ENCODE peak calls at places on chromosome 16, in four cellular contexts. Z is H9, H is H1, M is IMR-90. P is an unnamed sample.

GRCh38 chr16:75193265-75193650 is 13.7 kb downstream of the CTRB2 start:
- DNase-seq in H (no peak), M (no peak), Z (no peak), P (no peak)

GRCh38 chr16:72244853-72245252 is 72.9 kb upstream of the PMFBP1 start:
- DNase-seq in H (no peak), Z (no peak), M (no peak), P (no peak)

GRCh38 chr16:68085259-68086071 is at the start of gene NFATC3:
- DNase-seq in Z (peak), H (peak), M (peak), P (peak)

GRCh38 chr16:27444470-27444869 is 42.5 kb downstream of the IL21R start:
- DNase-seq in M (no peak), Z (no peak), H (no peak), P (no peak)

GRCh38 chr16:2212362-2213324 is 2.0 kb upstream of the BRICD5 start:
- DNase-seq in M (no peak), H (no peak), Z (no peak), P (peak)

GRCh38 chr16:68368602-68368944 is 57.8 kb downstream of the PRMT7 start:
- DNase-seq in Z (no peak), M (no peak), H (no peak), P (peak)

GRCh38 chr16:28326881-28327610 is 34.7 kb downstream of the SBK1 start:
- DNase-seq in Z (peak), M (peak), H (peak), P (peak)

GRCh38 chr16:54699656-54700055 is 231.0 kb upstream of the IRX5 start:
- DNase-seq in M (no peak), Z (no peak), H (no peak), P (no peak)

GRCh38 chr16:68455631-68456030 is 7.3 kb upstream of the SMPD3 start:
- DNase-seq in Z (no peak), H (no peak), M (no peak), P (no peak)

GRCh38 chr16:85252461-85252860 is 140.2 kb upstream of the CIBAR2 start:
- DNase-seq in Z (no peak), H (no peak), M (no peak), P (no peak)

GRCh38 chr16:80107900-80108299 is 432.9 kb upstream of the DYNLRB2 start:
- DNase-seq in Z (no peak), M (no peak), H (no peak), P (no peak)

GRCh38 chr16:31265329-31266245 is 5.8 kb downstream of the ITGAM start:
- DNase-seq in H (peak), Z (peak), M (peak), P (peak)

GRCh38 chr16:31201511-31202401 is 804 bp downstream of the PYCARD start:
- DNase-seq in Z (peak), M (no peak), H (peak), P (peak)

GRCh38 chr16:17379121-17379571 is 91.6 kb downstream of the XYLT1 start:
- DNase-seq in H (no peak), Z (no peak), M (peak), P (no peak)

GRCh38 chr16:72198641-72199250 is 26.8 kb upstream of the PMFBP1 start:
- DNase-seq in M (no peak), H (no peak), Z (peak), P (no peak)

GRCh38 chr16:63061319-63061718 is 1025.1 kb upstream of the CDH8 start:
- DNase-seq in Z (peak), M (no peak), H (peak), P (peak)

GRCh38 chr16:81429045-81429521 is 15.5 kb upstream of the CMIP start:
- DNase-seq in H (no peak), Z (peak), M (peak), P (peak)

GRCh38 chr16:12455287-12455798 is 348.3 kb downstream of the CPPED1 start:
- DNase-seq in H (peak), M (peak), Z (peak), P (peak)

GRCh38 chr16:11056090-11056988 is 112.0 kb downstream of the CLEC16A start:
- DNase-seq in H (no peak), M (peak), Z (no peak), P (no peak)

DNA sequence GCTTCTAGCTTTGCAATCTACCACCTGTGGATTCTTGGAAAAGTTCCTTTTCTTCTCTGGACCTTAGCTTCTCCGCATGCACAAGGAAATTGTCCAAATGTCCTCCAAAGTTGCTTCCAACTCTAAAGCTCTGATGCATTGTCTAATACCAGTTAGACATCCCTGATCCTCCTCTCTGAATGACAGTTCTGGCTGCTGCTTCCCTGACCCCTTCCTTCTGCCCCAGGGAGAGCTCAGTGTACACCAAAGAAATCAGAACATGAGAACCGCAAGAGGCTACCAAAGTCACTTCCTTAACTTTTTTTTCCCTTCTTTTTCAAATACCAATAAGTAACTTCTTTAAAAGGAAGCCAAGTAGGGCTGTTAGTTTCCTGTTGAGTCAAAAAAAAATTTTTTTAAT is 79.7 kb upstream of the CES5A start:
- DNase-seq in H (no peak), M (no peak), Z (no peak), P (no peak)
- H3K56ac ChIP-seq in H (no peak), M (no peak), Z (no peak), P (no peak)

GRCh38 chr16:65548470-65548869 is 426.6 kb upstream of the CDH11 start:
- DNase-seq in Z (peak), H (no peak), M (peak), P (peak)
- H3K9ac ChIP-seq in Z (no peak), H (no peak), M (peak), P (no peak)

GRCh38 chr16:84124529-84125073 is 7.9 kb upstream of the MBTPS1 start:
- DNase-seq in Z (no peak), H (no peak), M (no peak), P (no peak)
- H3K56ac ChIP-seq in Z (no peak), H (no peak), M (no peak), P (no peak)

DNA sequence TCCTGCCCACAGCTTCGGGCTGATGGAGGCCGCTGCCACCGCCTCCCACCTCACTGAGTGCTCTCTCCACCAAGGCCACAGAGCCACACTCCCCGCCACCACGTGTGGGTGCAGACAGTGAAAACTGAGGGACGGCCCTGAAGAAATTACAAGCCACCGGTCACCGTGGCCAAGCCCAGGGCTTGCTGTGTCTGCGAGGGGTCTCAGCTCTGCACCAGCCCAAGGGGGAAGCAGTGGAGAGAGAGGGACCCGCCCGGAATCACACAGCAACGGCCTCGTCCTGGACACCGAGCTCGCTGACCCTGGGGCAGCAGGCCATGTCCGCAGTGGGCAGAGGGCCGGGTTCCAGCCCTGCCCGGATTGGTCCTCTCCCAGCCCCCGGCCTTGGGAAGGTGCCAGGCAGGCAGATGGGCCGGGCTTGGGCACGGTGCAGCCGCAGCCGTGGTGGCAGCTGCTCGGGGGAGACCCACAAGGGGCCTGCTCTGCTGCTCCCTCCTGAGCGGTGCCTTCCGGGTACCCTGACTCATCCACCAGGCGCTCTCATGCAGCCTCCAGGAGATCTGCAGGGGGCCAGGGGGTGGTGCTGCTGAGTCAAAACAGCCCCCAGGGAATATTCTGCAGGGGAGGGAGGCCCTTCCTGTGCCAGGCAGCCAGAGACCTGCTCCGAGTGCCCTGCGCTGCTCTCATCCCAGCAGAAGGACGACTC is 52.0 kb downstream of the CBFA2T3 start:
- DNase-seq in H (no peak), Z (peak), M (peak), P (peak)
- H3K9ac ChIP-seq in H (no peak), Z (no peak), M (no peak), P (no peak)

P was measured in mesendoderm.